ENCODE peak calls at places on chromosomes 6 and 20, in ten cellular contexts. R, F, P, W, X, Y, O, Q, L and G are unnamed samples.

GRCh38 chr20:63185215-63185796 is 30.6 kb downstream of the YTHDF1 start:
- DNase-seq in R (no peak), F (no peak), P (no peak), W (no peak), X (no peak), Y (no peak), O (no peak), Q (no peak), L (no peak), G (no peak)

GRCh38 chr6:19772891-19773290 is 64.3 kb upstream of the ID4 start:
- DNase-seq in R (no peak), F (no peak), P (no peak), W (no peak), X (no peak), Y (no peak), O (peak), Q (no peak), L (no peak), G (no peak)

GRCh38 chr6:44386929-44387345 is 569 bp upstream of the CDC5L start:
- DNase-seq in R (no peak), F (no peak), P (no peak), W (no peak), X (no peak), Y (no peak), O (no peak), Q (no peak), L (no peak), G (peak)

GRCh38 chr20:14568225-14568624 is 230.8 kb upstream of the FLRT3 start:
- DNase-seq in R (no peak), F (no peak), P (no peak), W (no peak), X (no peak), Y (no peak), O (no peak), Q (no peak), L (no peak), G (no peak)

GRCh38 chr20:47392015-47392720 is 35.7 kb upstream of the ZMYND8 start:
- DNase-seq in R (no peak), F (peak), P (no peak), W (no peak), X (peak), Y (no peak), O (peak), Q (peak), L (peak), G (peak)

GRCh38 chr20:2729251-2729713 is 36.7 kb downstream of the EBF4 start:
- DNase-seq in R (no peak), F (no peak), P (no peak), W (peak), X (no peak), Y (no peak), O (no peak), Q (no peak), L (no peak), G (no peak)

GRCh38 chr20:41085606-41086005 is 51.7 kb upstream of the PLCG1 start:
- DNase-seq in R (no peak), F (no peak), P (no peak), W (no peak), X (no peak), Y (no peak), O (no peak), Q (no peak), L (no peak), G (no peak)

GRCh38 chr6:115882174-115882573 is 178.5 kb downstream of the FRK start:
- DNase-seq in R (no peak), F (no peak), P (no peak), W (no peak), X (no peak), Y (no peak), O (peak), Q (no peak), L (no peak), G (no peak)

GRCh38 chr6:160861824-160862223 is 129.7 kb upstream of the MAP3K4 start:
- DNase-seq in R (no peak), F (no peak), P (no peak), W (no peak), X (no peak), Y (no peak), O (no peak), Q (no peak), L (no peak), G (no peak)